ENCODE peak calls at places on chromosomes 12 and 14, in seven cellular contexts. F, V, U, T, Z, R and N are unnamed samples.

GRCh38 chr14:25132734-25133422 is 82.9 kb upstream of the STXBP6 start:
- DNase-seq in R (no peak), Z (peak), V (peak), T (no peak), U (peak), F (peak), N (peak)

GRCh38 chr14:56482306-56482705 is 97.3 kb upstream of the TMEM260 start:
- DNase-seq in T (no peak), R (no peak), V (peak), Z (no peak), F (peak), U (no peak), N (no peak)

GRCh38 chr12:116876151-116876869 is 4.9 kb downstream of the HRK start:
- DNase-seq in U (no peak), R (no peak), T (no peak), Z (no peak), F (no peak), V (no peak), N (no peak)

GRCh38 chr14:56759633-56760032 is 50.6 kb downstream of the OTX2 start:
- DNase-seq in R (no peak), F (no peak), V (no peak), U (no peak), T (no peak), Z (no peak), N (no peak)

GRCh38 chr12:25276199-25276937 is 25.6 kb upstream of the KRAS start:
- DNase-seq in R (peak), Z (no peak), V (no peak), U (no peak), F (peak), T (peak), N (peak)

GRCh38 chr14:52266179-52266578 is 1.3 kb upstream of the PTGDR start:
- DNase-seq in F (peak), Z (no peak), U (no peak), T (peak), R (no peak), V (no peak), N (peak)

GRCh38 chr12:4829161-4829792 is 80.4 kb upstream of the KCNA1 start:
- DNase-seq in F (no peak), V (peak), T (no peak), R (no peak), Z (no peak), U (no peak), N (no peak)

GRCh38 chr12:107304588-107305532 is 211.5 kb upstream of the CRY1 start:
- DNase-seq in U (no peak), R (no peak), V (no peak), T (no peak), F (peak), Z (no peak), N (no peak)

GRCh38 chr12:20602671-20603402 is 92.3 kb upstream of the SLCO1C1 start:
- DNase-seq in U (no peak), T (no peak), V (no peak), Z (no peak), R (no peak), F (peak), N (no peak)

GRCh38 chr14:65433157-65433556 is 20.6 kb downstream of the FUT8 start:
- DNase-seq in T (no peak), R (no peak), U (no peak), F (no peak), Z (no peak), V (peak), N (no peak)

GRCh38 chr14:70722418-70722817 is 80.7 kb downstream of the TTC9 start:
- DNase-seq in V (no peak), Z (no peak), F (no peak), T (no peak), U (no peak), R (no peak), N (no peak)

GRCh38 chr14:90811641-90812040 is 4.6 kb downstream of the TTC7B start:
- DNase-seq in F (no peak), T (no peak), Z (no peak), V (no peak), U (no peak), R (no peak), N (no peak)

GRCh38 chr14:105375635-105376057 is 22.7 kb upstream of the TEX22 start:
- DNase-seq in U (no peak), V (peak), T (no peak), F (peak), R (no peak), Z (no peak), N (no peak)

GRCh38 chr14:30005114-30005698 is 77.6 kb upstream of the PRKD1 start:
- DNase-seq in F (peak), R (no peak), T (peak), U (peak), Z (no peak), V (peak), N (peak)

GRCh38 chr12:54173906-54174471 is 14.8 kb downstream of the SMUG1 start:
- DNase-seq in U (no peak), F (no peak), R (no peak), T (no peak), Z (no peak), V (peak), N (no peak)

GRCh38 chr14:103090481-103091020 is 4.0 kb upstream of the EXOC3L4 start:
- DNase-seq in F (no peak), Z (no peak), T (no peak), U (no peak), V (no peak), R (no peak), N (no peak)

GRCh38 chr14:96202441-96203094 is 2.1 kb upstream of the BDKRB2 start:
- DNase-seq in V (no peak), R (no peak), U (no peak), Z (no peak), F (no peak), T (no peak), N (peak)

GRCh38 chr12:13173012-13173441 is 23.5 kb upstream of the EMP1 start:
- DNase-seq in V (no peak), R (no peak), Z (no peak), T (peak), U (no peak), F (peak), N (no peak)

GRCh38 chr12:92899388-92900001 is 29.6 kb downstream of the EEA1 start:
- DNase-seq in R (peak), V (no peak), T (peak), F (peak), U (peak), Z (no peak), N (peak)

GRCh38 chr14:103317251-103317650 is 16.8 kb upstream of the EIF5 start:
- DNase-seq in R (no peak), F (no peak), Z (no peak), U (no peak), V (no peak), T (no peak), N (no peak)

GRCh38 chr12:27899151-27899661 is 73.3 kb downstream of the PTHLH start:
- DNase-seq in Z (no peak), U (no peak), R (peak), F (peak), T (peak), V (no peak), N (peak)

GRCh38 chr12:126747530-126748149 is 1519.3 kb upstream of the TMEM132C start:
- DNase-seq in Z (peak), U (peak), V (peak), T (no peak), R (no peak), F (peak), N (no peak)

GRCh38 chr12:82089369-82090121 is 268.6 kb downstream of the CCDC59 start:
- DNase-seq in V (no peak), R (no peak), Z (no peak), U (no peak), F (no peak), T (no peak), N (no peak)